ENCODE peak calls at places on chromosomes 7 and 10, in seven cellular contexts. N is RCC 7860; D is stimulated activated CD4-positive, alpha-beta T cell treated with anti-CD3 and anti-CD28 coated beads, Interleukin-4, amount 100 ng/mL, for 1 hour; M is NCI-H774; J is H7; B is activated CD4-positive, alpha-beta T cell treated with anti-CD3 and anti-CD28 coated beads, Interleukin-2, amount 10 ng/mL, durations not matched to agents 7 days and 5 days; O is ascending aorta. Q is an unnamed sample.
A peak's percentile ranks its signal among the peaks of the same experiment; 100 is the strongest.

GRCh38 chr7:85041599-85042216 is 145.1 kb downstream of the SEMA3D start:
- DNase-seq in N (peak; percentile 43), B (peak; percentile 9), D (no peak), O (no peak), M (peak; percentile 66), J (no peak), Q (peak; percentile 84)

GRCh38 chr10:115921795-115922194 is 351.2 kb downstream of the GFRA1 start:
- DNase-seq in D (no peak), N (peak; percentile 94), B (no peak), O (no peak), M (no peak), J (no peak), Q (no peak)

GRCh38 chr7:51366930-51367613 is 50.5 kb upstream of the COBL start:
- DNase-seq in D (no peak), O (no peak), J (peak; percentile 86), N (peak; percentile 32), M (peak; percentile 59), B (peak; percentile 18), Q (no peak)

GRCh38 chr7:155296788-155297516 is 726 bp upstream of the INSIG1 start:
- DNase-seq in N (peak; percentile 89), D (peak; percentile 78), O (no peak), B (peak; percentile 89), J (no peak), M (no peak), Q (peak; percentile 62)

GRCh38 chr7:16484453-16485158 is 19.1 kb upstream of the SOSTDC1 start:
- DNase-seq in N (peak; percentile 46), O (no peak), J (peak; percentile 19), D (no peak), M (no peak), B (no peak), Q (no peak)

GRCh38 chr10:101495324-101495925 is 92.6 kb downstream of the POLL start:
- DNase-seq in D (no peak), O (no peak), M (no peak), B (no peak), J (no peak), N (no peak), Q (no peak)

GRCh38 chr10:112082134-112082533 is 101.4 kb downstream of the GPAM start:
- DNase-seq in M (no peak), D (no peak), O (no peak), J (no peak), N (no peak), B (no peak), Q (no peak)

GRCh38 chr7:156558198-156558597 is 82.4 kb upstream of the RNF32 start:
- DNase-seq in M (no peak), D (no peak), N (peak; percentile 97), B (no peak), O (no peak), J (no peak), Q (no peak)

GRCh38 chr7:43639858-43640491 is 57.1 kb downstream of the STK17A start:
- DNase-seq in M (peak; percentile 92), B (no peak), N (no peak), O (no peak), J (no peak), D (no peak), Q (peak; percentile 84)

GRCh38 chr10:3755440-3756359 is 29.3 kb downstream of the KLF6 start:
- DNase-seq in M (no peak), D (no peak), J (no peak), B (peak; percentile 4), O (no peak), N (peak; percentile 84), Q (no peak)

GRCh38 chr7:16034353-16034752 is 347.9 kb upstream of the MEOX2 start:
- DNase-seq in J (no peak), B (no peak), N (no peak), O (no peak), D (no peak), M (no peak), Q (no peak)

GRCh38 chr7:80347173-80347572 is 164.7 kb downstream of the GNAT3 start:
- DNase-seq in D (no peak), N (no peak), O (no peak), J (no peak), M (no peak), B (no peak), Q (no peak)

GRCh38 chr7:87810130-87810529 is 66.0 kb downstream of the SLC25A40 start:
- DNase-seq in O (no peak), M (no peak), B (no peak), N (no peak), J (peak; percentile 27), D (no peak), Q (no peak)

GRCh38 chr10:11638055-11638698 is 26.7 kb upstream of the USP6NL start:
- DNase-seq in O (no peak), B (no peak), J (no peak), D (no peak), N (no peak), M (no peak), Q (no peak)

GRCh38 chr10:29947701-29948060 is 111.7 kb downstream of the JCAD start:
- DNase-seq in O (no peak), N (peak; percentile 55), J (peak; percentile 27), B (no peak), D (no peak), M (no peak), Q (no peak)

GRCh38 chr10:63464402-63465292 is 1.1 kb downstream of the JMJD1C start:
- DNase-seq in M (no peak), J (no peak), O (no peak), D (no peak), B (no peak), N (peak; percentile 23), Q (no peak)

GRCh38 chr7:51160990-51161615 is 155.5 kb downstream of the COBL start:
- DNase-seq in J (peak; percentile 78), B (peak; percentile 56), O (no peak), D (peak; percentile 54), N (peak; percentile 33), M (peak; percentile 71), Q (peak; percentile 25)

GRCh38 chr10:44295619-44296222 is 89.2 kb downstream of the CXCL12 start:
- DNase-seq in M (no peak), O (no peak), B (no peak), J (no peak), D (no peak), N (no peak), Q (no peak)

GRCh38 chr7:115289966-115290365 is 368.1 kb downstream of the MDFIC start:
- DNase-seq in O (no peak), D (no peak), J (no peak), M (no peak), B (no peak), N (no peak), Q (no peak)

GRCh38 chr7:35967366-35968139 is 166.7 kb downstream of the SEPTIN7 start:
- DNase-seq in J (no peak), O (no peak), B (no peak), M (no peak), D (no peak), N (no peak), Q (no peak)

GRCh38 chr7:95905165-95905564 is 132.8 kb downstream of the DYNC1I1 start:
- DNase-seq in M (no peak), O (no peak), B (no peak), J (no peak), D (no peak), N (no peak), Q (no peak)

GRCh38 chr7:106858618-106859532 is 6.2 kb upstream of the PIK3CG start:
- DNase-seq in B (no peak), M (no peak), N (peak; percentile 61), J (no peak), D (no peak), O (no peak), Q (peak; percentile 63)

GRCh38 chr7:113629244-113629643 is 289.6 kb downstream of the PPP1R3A start:
- DNase-seq in J (no peak), O (no peak), M (no peak), N (peak; percentile 67), B (no peak), D (no peak), Q (no peak)

GRCh38 chr7:151838861-151839381 is 38.0 kb downstream of the PRKAG2 start:
- DNase-seq in M (no peak), D (peak; percentile 21), B (peak; percentile 72), J (no peak), N (no peak), O (no peak), Q (peak; percentile 83)

GRCh38 chr7:152735443-152736004 is 24.0 kb upstream of the ACTR3B start:
- DNase-seq in O (no peak), M (no peak), D (no peak), N (no peak), B (no peak), J (peak; percentile 41), Q (no peak)

GRCh38 chr7:104967595-104967994 is 46.4 kb upstream of the KMT2E start:
- DNase-seq in N (peak; percentile 67), J (no peak), B (no peak), M (no peak), O (no peak), D (no peak), Q (no peak)

GRCh38 chr7:150940446-150941102 is 37.5 kb downstream of the KCNH2 start:
- DNase-seq in O (no peak), D (no peak), M (no peak), J (no peak), N (no peak), B (no peak), Q (peak; percentile 13)

GRCh38 chr10:75191821-75192568 is 18.6 kb upstream of the VDAC2 start:
- DNase-seq in D (no peak), M (no peak), N (peak; percentile 73), J (no peak), O (no peak), B (no peak), Q (peak; percentile 71)

GRCh38 chr7:38451840-38452239 is 178.4 kb upstream of the TARP start:
- DNase-seq in J (peak; percentile 28), B (no peak), N (peak; percentile 25), D (no peak), M (no peak), O (no peak), Q (no peak)

GRCh38 chr7:93958216-93958615 is 36.7 kb downstream of the GNG11 start:
- DNase-seq in M (no peak), N (no peak), D (no peak), O (no peak), J (no peak), B (no peak), Q (no peak)

GRCh38 chr10:11746883-11747539 is 4.8 kb downstream of the ECHDC3 start:
- DNase-seq in M (no peak), B (no peak), O (no peak), J (no peak), N (no peak), D (no peak), Q (no peak)

GRCh38 chr10:110405401-110405800 is 92.3 kb upstream of the DUSP5 start:
- DNase-seq in O (no peak), D (no peak), M (no peak), N (no peak), J (no peak), B (no peak), Q (no peak)

GRCh38 chr7:31858051-31858450 is 171.0 kb downstream of the PPP1R17 start:
- DNase-seq in D (no peak), J (no peak), M (no peak), B (no peak), O (no peak), N (no peak), Q (no peak)

GRCh38 chr7:150408393-150409299 is 29.5 kb downstream of the ZNF775 start:
- DNase-seq in O (no peak), B (no peak), N (no peak), J (peak; percentile 13), D (no peak), M (no peak), Q (peak; percentile 79)

GRCh38 chr7:20306499-20306946 is 24.2 kb upstream of the ITGB8 start:
- DNase-seq in J (peak; percentile 16), O (no peak), D (no peak), M (no peak), N (peak; percentile 39), B (no peak), Q (no peak)

GRCh38 chr7:154744226-154744860 is 258.6 kb downstream of the PAXIP1 start:
- DNase-seq in N (peak; percentile 19), J (peak; percentile 92), B (peak; percentile 15), D (peak; percentile 9), M (peak; percentile 9), O (no peak), Q (no peak)

Q was measured in Peyer's patch.